ENCODE peak calls at places on chromosomes 5 and 9, in ten cellular contexts. One of them, this sample, is unnamed.

GRCh38 chr9:11241779-11242178 is 629.0 kb upstream of the PTPRD start:
- DNase-seq in WTC11: no peak
- DNase-seq in CD4-positive, alpha-beta T cell: no peak
- DNase-seq in neural crest cell: no peak
- DNase-seq in coronary artery: no peak
- DNase-seq in upper lobe of right lung: no peak
- DNase-seq in endothelial cell: no peak
- DNase-seq in heart right ventricle: no peak
- DNase-seq in lower leg skin: no peak
- DNase-seq in mammary epithelial cell: no peak
- DNase-seq in this sample: no peak

GRCh38 chr5:579746-580366 is 32.3 kb upstream of the CEP72 start:
- DNase-seq in WTC11: no peak
- DNase-seq in CD4-positive, alpha-beta T cell: no peak
- DNase-seq in neural crest cell: no peak
- DNase-seq in coronary artery: peak
- DNase-seq in upper lobe of right lung: no peak
- DNase-seq in endothelial cell: no peak
- DNase-seq in heart right ventricle: no peak
- DNase-seq in lower leg skin: peak
- DNase-seq in mammary epithelial cell: no peak
- DNase-seq in this sample: no peak

GRCh38 chr5:142425286-142426065 is 100.7 kb upstream of the SPRY4 start:
- DNase-seq in WTC11: no peak
- DNase-seq in CD4-positive, alpha-beta T cell: no peak
- DNase-seq in neural crest cell: no peak
- DNase-seq in coronary artery: peak
- DNase-seq in upper lobe of right lung: no peak
- DNase-seq in endothelial cell: no peak
- DNase-seq in heart right ventricle: no peak
- DNase-seq in lower leg skin: peak
- DNase-seq in mammary epithelial cell: no peak
- DNase-seq in this sample: no peak

GRCh38 chr5:151534345-151534744 is 56.8 kb downstream of the FAT2 start:
- DNase-seq in WTC11: peak
- DNase-seq in CD4-positive, alpha-beta T cell: no peak
- DNase-seq in neural crest cell: no peak
- DNase-seq in coronary artery: peak
- DNase-seq in upper lobe of right lung: no peak
- DNase-seq in endothelial cell: no peak
- DNase-seq in heart right ventricle: no peak
- DNase-seq in lower leg skin: no peak
- DNase-seq in mammary epithelial cell: no peak
- DNase-seq in this sample: no peak

GRCh38 chr5:110917161-110917875 is 154.2 kb upstream of the TSLP start:
- DNase-seq in WTC11: no peak
- DNase-seq in CD4-positive, alpha-beta T cell: no peak
- DNase-seq in neural crest cell: no peak
- DNase-seq in coronary artery: no peak
- DNase-seq in upper lobe of right lung: no peak
- DNase-seq in endothelial cell: no peak
- DNase-seq in heart right ventricle: no peak
- DNase-seq in lower leg skin: no peak
- DNase-seq in mammary epithelial cell: no peak
- DNase-seq in this sample: no peak

GRCh38 chr5:36147681-36148080 is 4.0 kb downstream of the LMBRD2 start:
- DNase-seq in WTC11: no peak
- DNase-seq in CD4-positive, alpha-beta T cell: no peak
- DNase-seq in neural crest cell: no peak
- DNase-seq in coronary artery: no peak
- DNase-seq in upper lobe of right lung: no peak
- DNase-seq in endothelial cell: no peak
- DNase-seq in heart right ventricle: no peak
- DNase-seq in lower leg skin: no peak
- DNase-seq in mammary epithelial cell: no peak
- DNase-seq in this sample: no peak

GRCh38 chr9:16687678-16688369 is 182.6 kb downstream of the BNC2 start:
- DNase-seq in WTC11: no peak
- DNase-seq in CD4-positive, alpha-beta T cell: no peak
- DNase-seq in neural crest cell: no peak
- DNase-seq in coronary artery: no peak
- DNase-seq in upper lobe of right lung: no peak
- DNase-seq in endothelial cell: no peak
- DNase-seq in heart right ventricle: no peak
- DNase-seq in lower leg skin: no peak
- DNase-seq in mammary epithelial cell: no peak
- DNase-seq in this sample: no peak

GRCh38 chr9:89408628-89409101 is 89.2 kb downstream of the SEMA4D start:
- DNase-seq in WTC11: no peak
- DNase-seq in CD4-positive, alpha-beta T cell: peak
- DNase-seq in neural crest cell: no peak
- DNase-seq in coronary artery: no peak
- DNase-seq in upper lobe of right lung: no peak
- DNase-seq in endothelial cell: no peak
- DNase-seq in heart right ventricle: no peak
- DNase-seq in lower leg skin: no peak
- DNase-seq in mammary epithelial cell: no peak
- DNase-seq in this sample: no peak

DNA sequence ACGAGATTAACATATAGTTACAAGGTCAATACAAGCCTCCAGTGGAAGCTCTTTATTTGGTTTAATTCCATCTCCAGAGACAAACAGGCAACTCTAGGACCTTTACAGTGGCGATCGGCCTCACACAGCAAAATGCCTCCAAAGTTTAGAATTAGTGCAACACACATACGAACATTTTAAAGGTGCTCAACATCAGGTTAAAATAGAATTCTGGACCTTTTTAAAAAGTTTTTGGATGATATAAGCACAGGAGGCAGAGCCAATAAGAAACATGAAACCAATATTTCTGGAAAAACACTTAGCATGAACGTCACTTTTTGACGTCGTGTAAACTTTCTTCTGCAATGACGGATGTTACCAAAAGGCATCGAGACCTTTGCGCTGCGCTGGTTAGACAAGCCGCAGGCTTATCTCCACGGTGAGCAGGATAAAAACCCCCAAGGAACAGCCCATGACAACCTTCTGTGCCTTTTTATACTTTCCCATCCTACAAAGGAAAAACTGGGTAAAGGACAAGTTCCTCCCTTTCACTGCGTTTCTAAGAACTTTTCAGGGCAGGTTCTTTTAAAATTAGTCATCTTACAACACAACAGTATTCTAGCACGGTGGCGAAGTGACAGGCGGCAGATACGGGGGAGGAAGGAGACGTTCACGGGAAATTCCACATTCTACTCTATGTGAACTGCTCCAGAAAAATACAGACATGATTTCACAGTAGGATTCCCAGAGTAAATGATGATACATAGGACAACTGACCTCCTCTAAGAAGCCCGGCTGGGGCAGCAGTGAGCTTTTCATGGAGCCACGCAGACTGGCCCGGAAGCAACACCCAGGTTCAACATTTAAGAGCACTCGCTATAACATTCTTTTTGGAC is 52.2 kb downstream of the USP20 start:
- DNase-seq in WTC11: no peak
- DNase-seq in CD4-positive, alpha-beta T cell: peak
- DNase-seq in neural crest cell: no peak
- DNase-seq in coronary artery: no peak
- DNase-seq in upper lobe of right lung: no peak
- DNase-seq in endothelial cell: no peak
- DNase-seq in heart right ventricle: peak
- DNase-seq in lower leg skin: no peak
- DNase-seq in mammary epithelial cell: no peak
- DNase-seq in this sample: no peak
- TF ChIP-seq CTCF in WTC11: no peak
- TF ChIP-seq CTCF in CD4-positive, alpha-beta T cell: no peak
- TF ChIP-seq CTCF in neural crest cell: no peak
- TF ChIP-seq CTCF in coronary artery: no peak
- TF ChIP-seq CTCF in upper lobe of right lung: peak
- TF ChIP-seq CTCF in endothelial cell: no peak
- TF ChIP-seq CTCF in heart right ventricle: peak
- TF ChIP-seq CTCF in lower leg skin: no peak
- TF ChIP-seq CTCF in mammary epithelial cell: no peak
- TF ChIP-seq CTCF in this sample: no peak

DNA sequence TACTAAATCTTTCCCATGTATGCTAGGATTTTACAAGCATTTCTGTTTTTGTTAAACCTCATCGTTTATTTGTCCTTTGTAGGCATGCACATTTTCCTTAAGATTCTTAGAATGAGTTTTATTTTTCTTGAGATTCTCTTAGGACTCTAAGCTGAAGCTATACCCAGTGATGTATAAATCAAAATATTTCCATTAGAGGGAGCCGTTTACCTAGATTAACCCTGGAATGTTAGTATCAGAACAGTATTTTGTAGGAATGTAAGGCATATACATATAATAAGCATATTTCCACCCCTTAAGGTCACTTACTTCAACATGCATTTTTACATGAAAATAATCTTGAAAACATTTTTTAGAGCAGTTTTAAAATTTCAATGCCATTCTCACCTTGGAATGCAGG is 35.2 kb upstream of the FCHO2 start:
- DNase-seq in WTC11: no peak
- DNase-seq in CD4-positive, alpha-beta T cell: no peak
- DNase-seq in neural crest cell: no peak
- DNase-seq in coronary artery: no peak
- DNase-seq in upper lobe of right lung: no peak
- DNase-seq in endothelial cell: no peak
- DNase-seq in heart right ventricle: no peak
- DNase-seq in lower leg skin: no peak
- DNase-seq in mammary epithelial cell: peak
- DNase-seq in this sample: no peak
- TF ChIP-seq CTCF in WTC11: no peak
- TF ChIP-seq CTCF in CD4-positive, alpha-beta T cell: no peak
- TF ChIP-seq CTCF in neural crest cell: peak
- TF ChIP-seq CTCF in coronary artery: no peak
- TF ChIP-seq CTCF in upper lobe of right lung: peak
- TF ChIP-seq CTCF in endothelial cell: no peak
- TF ChIP-seq CTCF in heart right ventricle: peak
- TF ChIP-seq CTCF in lower leg skin: no peak
- TF ChIP-seq CTCF in mammary epithelial cell: peak
- TF ChIP-seq CTCF in this sample: no peak

DNA sequence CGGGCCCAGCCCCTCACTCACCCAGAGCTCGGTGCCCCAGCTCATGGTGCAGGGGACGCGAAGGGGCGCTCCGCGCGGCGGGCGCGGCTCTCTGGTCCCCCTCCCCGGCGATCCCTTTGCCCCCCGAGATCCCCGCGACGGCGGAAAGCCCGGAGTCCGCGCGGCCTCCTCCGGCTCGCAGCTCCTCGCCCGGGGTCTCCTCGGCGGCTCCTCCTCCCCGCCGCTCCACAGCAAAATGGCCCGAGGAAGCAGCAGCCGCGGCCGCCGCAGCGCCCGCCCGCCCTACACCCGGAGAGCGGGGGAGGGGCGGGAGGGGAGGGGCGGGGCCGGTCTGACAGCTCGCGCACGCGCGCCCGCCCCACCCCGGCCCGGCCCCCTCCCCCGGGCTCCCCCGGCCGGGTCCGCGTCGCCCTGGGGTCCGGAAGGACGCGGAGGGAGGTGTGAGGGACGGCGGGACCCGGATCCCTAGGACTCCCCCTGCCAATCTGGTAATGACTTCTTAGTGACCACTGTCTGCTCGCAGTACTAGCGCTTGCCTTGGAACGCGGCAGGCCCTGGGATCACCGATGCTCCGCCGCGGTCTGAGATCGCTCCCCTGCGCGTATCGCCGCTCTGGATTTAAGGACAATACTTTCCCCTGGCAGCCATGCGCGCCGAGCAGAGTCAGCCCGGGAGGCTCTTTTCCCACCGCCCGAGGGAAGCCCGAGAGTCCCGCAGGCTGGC is at the start of gene FNBP1:
- DNase-seq in WTC11: peak
- DNase-seq in CD4-positive, alpha-beta T cell: peak
- DNase-seq in neural crest cell: peak
- DNase-seq in coronary artery: peak
- DNase-seq in upper lobe of right lung: peak
- DNase-seq in endothelial cell: peak
- DNase-seq in heart right ventricle: peak
- DNase-seq in lower leg skin: peak
- DNase-seq in mammary epithelial cell: peak
- DNase-seq in this sample: peak
- TF ChIP-seq CTCF in WTC11: no peak
- TF ChIP-seq CTCF in CD4-positive, alpha-beta T cell: no peak
- TF ChIP-seq CTCF in neural crest cell: no peak
- TF ChIP-seq CTCF in coronary artery: no peak
- TF ChIP-seq CTCF in upper lobe of right lung: no peak
- TF ChIP-seq CTCF in endothelial cell: no peak
- TF ChIP-seq CTCF in heart right ventricle: no peak
- TF ChIP-seq CTCF in lower leg skin: no peak
- TF ChIP-seq CTCF in mammary epithelial cell: no peak
- TF ChIP-seq CTCF in this sample: no peak

GRCh38 chr5:156475182-156475830 is 148.3 kb downstream of the SGCD start:
- DNase-seq in WTC11: no peak
- DNase-seq in CD4-positive, alpha-beta T cell: no peak
- DNase-seq in neural crest cell: no peak
- DNase-seq in coronary artery: no peak
- DNase-seq in upper lobe of right lung: no peak
- DNase-seq in endothelial cell: no peak
- DNase-seq in heart right ventricle: no peak
- DNase-seq in lower leg skin: no peak
- DNase-seq in mammary epithelial cell: no peak
- DNase-seq in this sample: no peak

GRCh38 chr5:156475831-156476551 is 149.0 kb downstream of the SGCD start:
- DNase-seq in WTC11: no peak
- DNase-seq in CD4-positive, alpha-beta T cell: no peak
- DNase-seq in neural crest cell: no peak
- DNase-seq in coronary artery: peak
- DNase-seq in upper lobe of right lung: no peak
- DNase-seq in endothelial cell: no peak
- DNase-seq in heart right ventricle: peak
- DNase-seq in lower leg skin: no peak
- DNase-seq in mammary epithelial cell: peak
- DNase-seq in this sample: no peak

GRCh38 chr5:156471893-156472292 is 144.9 kb downstream of the SGCD start:
- DNase-seq in WTC11: no peak
- DNase-seq in CD4-positive, alpha-beta T cell: no peak
- DNase-seq in neural crest cell: no peak
- DNase-seq in coronary artery: no peak
- DNase-seq in upper lobe of right lung: no peak
- DNase-seq in endothelial cell: no peak
- DNase-seq in heart right ventricle: no peak
- DNase-seq in lower leg skin: no peak
- DNase-seq in mammary epithelial cell: no peak
- DNase-seq in this sample: no peak

GRCh38 chr5:156473271-156473935 is 146.4 kb downstream of the SGCD start:
- DNase-seq in WTC11: no peak
- DNase-seq in CD4-positive, alpha-beta T cell: no peak
- DNase-seq in neural crest cell: no peak
- DNase-seq in coronary artery: no peak
- DNase-seq in upper lobe of right lung: no peak
- DNase-seq in endothelial cell: no peak
- DNase-seq in heart right ventricle: no peak
- DNase-seq in lower leg skin: no peak
- DNase-seq in mammary epithelial cell: peak
- DNase-seq in this sample: no peak

DNA sequence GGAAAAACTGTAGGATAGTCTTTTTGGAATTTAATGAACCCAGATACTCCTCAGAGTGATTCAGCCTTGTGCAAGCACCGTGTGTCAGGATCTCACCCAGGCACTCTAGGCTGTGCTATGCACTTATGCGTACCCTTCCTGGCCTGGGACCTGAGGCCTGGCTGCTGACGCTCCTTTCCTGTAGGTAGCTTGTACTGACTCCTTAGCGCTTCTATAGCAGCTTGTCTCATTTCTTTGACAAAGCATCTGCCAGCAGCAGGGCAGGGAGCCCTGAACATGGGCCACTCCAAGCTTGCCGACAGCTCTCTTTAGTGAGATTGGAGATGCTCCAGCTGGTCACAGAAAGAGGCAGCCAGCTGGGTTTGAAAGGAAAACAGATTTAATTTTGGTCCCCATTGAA is 147.3 kb downstream of the SGCD start:
- DNase-seq in WTC11: no peak
- DNase-seq in CD4-positive, alpha-beta T cell: no peak
- DNase-seq in neural crest cell: no peak
- DNase-seq in coronary artery: no peak
- DNase-seq in upper lobe of right lung: no peak
- DNase-seq in endothelial cell: no peak
- DNase-seq in heart right ventricle: peak
- DNase-seq in lower leg skin: no peak
- DNase-seq in mammary epithelial cell: no peak
- DNase-seq in this sample: no peak
- TF ChIP-seq CTCF in WTC11: no peak
- TF ChIP-seq CTCF in CD4-positive, alpha-beta T cell: no peak
- TF ChIP-seq CTCF in neural crest cell: no peak
- TF ChIP-seq CTCF in coronary artery: no peak
- TF ChIP-seq CTCF in upper lobe of right lung: no peak
- TF ChIP-seq CTCF in endothelial cell: no peak
- TF ChIP-seq CTCF in heart right ventricle: no peak
- TF ChIP-seq CTCF in lower leg skin: no peak
- TF ChIP-seq CTCF in mammary epithelial cell: no peak
- TF ChIP-seq CTCF in this sample: no peak